ENCODE peak calls at places on chromosome 16, in eight cellular contexts. One of them, this sample, is unnamed. For H3K4me1, the result is how much of the 10 kb centered on the place peaks cover.

GRCh38 chr16:58488531-58488930 is 11.4 kb upstream of the NDRG4 start:
- DNase-seq in esophagus squamous epithelium: no peak
- DNase-seq in CD8-positive, alpha-beta memory T cell: no peak
- DNase-seq in trophoblast cell: no peak
- DNase-seq in neuronal stem cell: no peak
- DNase-seq in body of pancreas: no peak
- DNase-seq in breast epithelium: no peak
- DNase-seq in heart left ventricle: no peak
- DNase-seq in this sample: no peak

GRCh38 chr16:29729116-29729521 is 16.7 kb downstream of the C16orf54 start:
- DNase-seq in esophagus squamous epithelium: no peak
- DNase-seq in CD8-positive, alpha-beta memory T cell: no peak
- DNase-seq in trophoblast cell: peak
- DNase-seq in neuronal stem cell: peak
- DNase-seq in body of pancreas: no peak
- DNase-seq in breast epithelium: no peak
- DNase-seq in heart left ventricle: no peak
- DNase-seq in this sample: no peak

GRCh38 chr16:88784074-88784855 is 755 bp downstream of the PIEZO1 start:
- DNase-seq in esophagus squamous epithelium: no peak
- DNase-seq in CD8-positive, alpha-beta memory T cell: peak
- DNase-seq in trophoblast cell: peak
- DNase-seq in neuronal stem cell: no peak
- DNase-seq in body of pancreas: peak
- DNase-seq in breast epithelium: peak
- DNase-seq in heart left ventricle: peak
- DNase-seq in this sample: no peak

GRCh38 chr16:86042996-86043725 is 144.2 kb downstream of the IRF8 start:
- DNase-seq in esophagus squamous epithelium: no peak
- DNase-seq in CD8-positive, alpha-beta memory T cell: no peak
- DNase-seq in trophoblast cell: no peak
- DNase-seq in neuronal stem cell: no peak
- DNase-seq in body of pancreas: no peak
- DNase-seq in breast epithelium: no peak
- DNase-seq in heart left ventricle: no peak
- DNase-seq in this sample: no peak

GRCh38 chr16:27441998-27442397 is 40.0 kb downstream of the IL21R start:
- DNase-seq in esophagus squamous epithelium: no peak
- DNase-seq in CD8-positive, alpha-beta memory T cell: no peak
- DNase-seq in trophoblast cell: no peak
- DNase-seq in neuronal stem cell: no peak
- DNase-seq in body of pancreas: no peak
- DNase-seq in breast epithelium: no peak
- DNase-seq in heart left ventricle: no peak
- DNase-seq in this sample: no peak

GRCh38 chr16:66383551-66383950 is 17.1 kb downstream of the CDH5 start:
- DNase-seq in esophagus squamous epithelium: no peak
- DNase-seq in CD8-positive, alpha-beta memory T cell: no peak
- DNase-seq in trophoblast cell: no peak
- DNase-seq in neuronal stem cell: no peak
- DNase-seq in body of pancreas: no peak
- DNase-seq in breast epithelium: no peak
- DNase-seq in heart left ventricle: no peak
- DNase-seq in this sample: no peak

GRCh38 chr16:63617047-63617989 is 1504.5 kb downstream of the CDH11 start:
- DNase-seq in esophagus squamous epithelium: no peak
- DNase-seq in CD8-positive, alpha-beta memory T cell: no peak
- DNase-seq in trophoblast cell: no peak
- DNase-seq in neuronal stem cell: no peak
- DNase-seq in body of pancreas: peak
- DNase-seq in breast epithelium: no peak
- DNase-seq in heart left ventricle: peak
- DNase-seq in this sample: no peak

GRCh38 chr16:66695474-66695934 is 1.0 kb downstream of the CMTM4 start:
- DNase-seq in esophagus squamous epithelium: no peak
- DNase-seq in CD8-positive, alpha-beta memory T cell: no peak
- DNase-seq in trophoblast cell: no peak
- DNase-seq in neuronal stem cell: no peak
- DNase-seq in body of pancreas: no peak
- DNase-seq in breast epithelium: no peak
- DNase-seq in heart left ventricle: no peak
- DNase-seq in this sample: no peak

GRCh38 chr16:48383877-48384304 is 1.3 kb downstream of the SIAH1 start:
- DNase-seq in esophagus squamous epithelium: no peak
- DNase-seq in CD8-positive, alpha-beta memory T cell: no peak
- DNase-seq in trophoblast cell: peak
- DNase-seq in neuronal stem cell: no peak
- DNase-seq in body of pancreas: peak
- DNase-seq in breast epithelium: no peak
- DNase-seq in heart left ventricle: no peak
- DNase-seq in this sample: no peak

GRCh38 chr16:9139965-9140364 is 48.5 kb downstream of the HAPSTR1 start:
- DNase-seq in esophagus squamous epithelium: no peak
- DNase-seq in CD8-positive, alpha-beta memory T cell: no peak
- DNase-seq in trophoblast cell: peak
- DNase-seq in neuronal stem cell: no peak
- DNase-seq in body of pancreas: no peak
- DNase-seq in breast epithelium: no peak
- DNase-seq in heart left ventricle: no peak
- DNase-seq in this sample: peak

GRCh38 chr16:1180772-1181714 is 28.1 kb downstream of the CACNA1H start:
- DNase-seq in esophagus squamous epithelium: no peak
- DNase-seq in CD8-positive, alpha-beta memory T cell: no peak
- DNase-seq in trophoblast cell: no peak
- DNase-seq in neuronal stem cell: no peak
- DNase-seq in body of pancreas: no peak
- DNase-seq in breast epithelium: no peak
- DNase-seq in heart left ventricle: peak
- DNase-seq in this sample: no peak

GRCh38 chr16:85986931-85987749 is 88.2 kb downstream of the IRF8 start:
- DNase-seq in esophagus squamous epithelium: no peak
- DNase-seq in CD8-positive, alpha-beta memory T cell: peak
- DNase-seq in trophoblast cell: no peak
- DNase-seq in neuronal stem cell: peak
- DNase-seq in body of pancreas: no peak
- DNase-seq in breast epithelium: no peak
- DNase-seq in heart left ventricle: no peak
- DNase-seq in this sample: peak

GRCh38 chr16:21990381-21990944 is 10.5 kb downstream of the PDZD9 start:
- DNase-seq in esophagus squamous epithelium: no peak
- DNase-seq in CD8-positive, alpha-beta memory T cell: no peak
- DNase-seq in trophoblast cell: peak
- DNase-seq in neuronal stem cell: no peak
- DNase-seq in body of pancreas: no peak
- DNase-seq in breast epithelium: no peak
- DNase-seq in heart left ventricle: no peak
- DNase-seq in this sample: no peak

GRCh38 chr16:17448640-17449638 is 21.8 kb downstream of the XYLT1 start:
- DNase-seq in esophagus squamous epithelium: no peak
- DNase-seq in CD8-positive, alpha-beta memory T cell: peak
- DNase-seq in trophoblast cell: no peak
- DNase-seq in neuronal stem cell: no peak
- DNase-seq in body of pancreas: no peak
- DNase-seq in breast epithelium: no peak
- DNase-seq in heart left ventricle: peak
- DNase-seq in this sample: no peak

GRCh38 chr16:31507929-31508705 is at the start of gene RUSF1:
- DNase-seq in esophagus squamous epithelium: peak
- DNase-seq in CD8-positive, alpha-beta memory T cell: peak
- DNase-seq in trophoblast cell: peak
- DNase-seq in neuronal stem cell: peak
- DNase-seq in body of pancreas: peak
- DNase-seq in breast epithelium: peak
- DNase-seq in heart left ventricle: peak
- DNase-seq in this sample: no peak

GRCh38 chr16:3642397-3643094 is 11.9 kb upstream of the DNASE1 start:
- DNase-seq in esophagus squamous epithelium: no peak
- DNase-seq in CD8-positive, alpha-beta memory T cell: no peak
- DNase-seq in trophoblast cell: peak
- DNase-seq in neuronal stem cell: no peak
- DNase-seq in body of pancreas: no peak
- DNase-seq in breast epithelium: peak
- DNase-seq in heart left ventricle: no peak
- DNase-seq in this sample: no peak

GRCh38 chr16:19809693-19810092 is 75.0 kb downstream of the GPRC5B start:
- DNase-seq in esophagus squamous epithelium: no peak
- DNase-seq in CD8-positive, alpha-beta memory T cell: no peak
- DNase-seq in trophoblast cell: no peak
- DNase-seq in neuronal stem cell: no peak
- DNase-seq in body of pancreas: no peak
- DNase-seq in breast epithelium: no peak
- DNase-seq in heart left ventricle: no peak
- DNase-seq in this sample: no peak
- H3K4me1 ChIP-seq in esophagus squamous epithelium: under half
- H3K4me1 ChIP-seq in CD8-positive, alpha-beta memory T cell: under half
- H3K4me1 ChIP-seq in trophoblast cell: under half
- H3K4me1 ChIP-seq in neuronal stem cell: under half
- H3K4me1 ChIP-seq in body of pancreas: half or more
- H3K4me1 ChIP-seq in breast epithelium: under half
- H3K4me1 ChIP-seq in heart left ventricle: under half
- H3K4me1 ChIP-seq in this sample: under half

GRCh38 chr16:81548901-81549546 is 104.4 kb downstream of the CMIP start:
- DNase-seq in esophagus squamous epithelium: no peak
- DNase-seq in CD8-positive, alpha-beta memory T cell: no peak
- DNase-seq in trophoblast cell: no peak
- DNase-seq in neuronal stem cell: no peak
- DNase-seq in body of pancreas: peak
- DNase-seq in breast epithelium: no peak
- DNase-seq in heart left ventricle: peak
- DNase-seq in this sample: no peak

GRCh38 chr16:81547919-81548216 is 103.3 kb downstream of the CMIP start:
- DNase-seq in esophagus squamous epithelium: no peak
- DNase-seq in CD8-positive, alpha-beta memory T cell: no peak
- DNase-seq in trophoblast cell: no peak
- DNase-seq in neuronal stem cell: no peak
- DNase-seq in body of pancreas: no peak
- DNase-seq in breast epithelium: no peak
- DNase-seq in heart left ventricle: no peak
- DNase-seq in this sample: no peak

GRCh38 chr16:81548551-81548900 is 103.9 kb downstream of the CMIP start:
- DNase-seq in esophagus squamous epithelium: no peak
- DNase-seq in CD8-positive, alpha-beta memory T cell: no peak
- DNase-seq in trophoblast cell: no peak
- DNase-seq in neuronal stem cell: no peak
- DNase-seq in body of pancreas: no peak
- DNase-seq in breast epithelium: no peak
- DNase-seq in heart left ventricle: no peak
- DNase-seq in this sample: no peak

GRCh38 chr16:81546781-81547180 is 102.2 kb downstream of the CMIP start:
- DNase-seq in esophagus squamous epithelium: no peak
- DNase-seq in CD8-positive, alpha-beta memory T cell: no peak
- DNase-seq in trophoblast cell: no peak
- DNase-seq in neuronal stem cell: no peak
- DNase-seq in body of pancreas: no peak
- DNase-seq in breast epithelium: no peak
- DNase-seq in heart left ventricle: no peak
- DNase-seq in this sample: no peak

DNA sequence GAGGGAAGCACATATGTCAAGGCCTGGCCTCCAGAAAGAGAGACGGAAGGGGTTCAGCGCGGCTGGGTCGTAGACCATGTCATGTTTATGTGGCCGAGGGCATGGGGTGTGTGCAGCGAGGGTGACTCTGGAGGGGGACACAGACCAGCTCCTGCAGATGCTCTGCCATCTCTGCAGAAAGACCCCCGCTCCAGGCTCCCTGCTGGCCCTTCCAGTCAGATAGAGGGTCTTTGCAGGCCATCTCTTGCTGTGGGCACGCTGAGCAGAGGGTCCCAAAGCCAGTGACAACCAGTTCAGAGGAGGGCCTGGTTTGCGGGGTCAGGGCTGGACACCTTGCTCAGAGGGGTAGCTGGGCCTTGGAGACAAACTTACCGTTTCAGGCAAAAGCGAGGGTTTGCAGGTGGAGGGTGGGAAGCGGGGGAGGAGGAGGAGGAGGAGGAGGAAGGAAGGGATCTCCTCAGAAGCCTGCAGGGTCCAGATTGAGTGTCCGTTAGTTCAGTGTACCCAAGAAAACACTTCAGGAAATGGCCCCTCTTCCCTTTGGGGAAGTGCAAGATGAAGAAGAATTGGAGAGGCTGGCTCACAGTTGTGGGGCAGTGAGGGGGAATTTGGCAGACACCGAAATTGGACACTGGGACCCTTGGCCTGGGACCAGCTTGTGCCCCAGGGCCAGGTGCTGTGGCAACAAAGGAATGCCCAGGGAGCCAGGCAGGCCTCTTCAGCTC is 102.7 kb downstream of the CMIP start:
- DNase-seq in esophagus squamous epithelium: no peak
- DNase-seq in CD8-positive, alpha-beta memory T cell: no peak
- DNase-seq in trophoblast cell: no peak
- DNase-seq in neuronal stem cell: no peak
- DNase-seq in body of pancreas: no peak
- DNase-seq in breast epithelium: no peak
- DNase-seq in heart left ventricle: no peak
- DNase-seq in this sample: no peak
- H3K4me1 ChIP-seq in esophagus squamous epithelium: under half
- H3K4me1 ChIP-seq in CD8-positive, alpha-beta memory T cell: under half
- H3K4me1 ChIP-seq in trophoblast cell: under half
- H3K4me1 ChIP-seq in neuronal stem cell: under half
- H3K4me1 ChIP-seq in body of pancreas: under half
- H3K4me1 ChIP-seq in breast epithelium: under half
- H3K4me1 ChIP-seq in heart left ventricle: under half
- H3K4me1 ChIP-seq in this sample: under half

DNA sequence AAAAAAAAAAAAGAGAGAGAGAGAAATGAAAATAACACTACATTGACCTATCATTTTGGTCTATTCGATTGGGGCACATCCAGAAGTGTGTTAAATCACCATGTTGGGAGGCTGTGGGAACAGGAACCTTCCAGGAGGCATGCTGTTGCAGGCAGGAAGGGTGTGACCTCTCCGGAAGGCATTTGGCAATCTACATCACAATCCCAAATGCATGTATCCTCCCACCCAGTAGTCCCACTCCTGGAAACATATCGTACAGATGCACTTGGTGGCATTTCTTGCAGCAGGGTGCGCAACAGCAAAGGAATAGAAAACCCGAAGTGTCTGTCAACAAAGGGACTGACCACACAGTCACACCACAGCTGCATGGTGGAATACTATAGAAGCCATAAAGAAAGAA is 7.9 kb downstream of the PLLP start:
- DNase-seq in esophagus squamous epithelium: no peak
- DNase-seq in CD8-positive, alpha-beta memory T cell: no peak
- DNase-seq in trophoblast cell: no peak
- DNase-seq in neuronal stem cell: no peak
- DNase-seq in body of pancreas: no peak
- DNase-seq in breast epithelium: no peak
- DNase-seq in heart left ventricle: no peak
- DNase-seq in this sample: no peak
- H3K4me1 ChIP-seq in esophagus squamous epithelium: under half
- H3K4me1 ChIP-seq in CD8-positive, alpha-beta memory T cell: under half
- H3K4me1 ChIP-seq in trophoblast cell: under half
- H3K4me1 ChIP-seq in neuronal stem cell: under half
- H3K4me1 ChIP-seq in body of pancreas: half or more
- H3K4me1 ChIP-seq in breast epithelium: under half
- H3K4me1 ChIP-seq in heart left ventricle: under half
- H3K4me1 ChIP-seq in this sample: under half

DNA sequence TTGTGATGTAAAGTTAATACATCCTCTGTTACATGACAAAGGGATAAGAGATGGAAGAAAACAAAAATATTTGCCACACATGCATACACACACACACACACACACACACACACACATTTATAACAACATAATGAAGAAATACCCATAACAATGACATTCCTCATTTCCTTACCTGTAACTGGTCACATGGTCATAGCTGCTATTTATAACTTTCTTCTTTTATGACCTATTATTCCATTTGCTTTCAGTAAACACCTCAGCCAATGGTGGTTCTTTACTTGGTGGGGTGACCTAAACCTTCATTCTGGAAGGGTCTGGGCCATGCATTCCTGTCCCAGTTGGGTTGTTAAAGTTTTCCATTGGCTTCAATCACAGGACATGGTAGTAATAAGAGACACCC is 5.3 kb downstream of the MT2A start:
- DNase-seq in esophagus squamous epithelium: no peak
- DNase-seq in CD8-positive, alpha-beta memory T cell: no peak
- DNase-seq in trophoblast cell: no peak
- DNase-seq in neuronal stem cell: no peak
- DNase-seq in body of pancreas: no peak
- DNase-seq in breast epithelium: no peak
- DNase-seq in heart left ventricle: no peak
- DNase-seq in this sample: no peak
- H3K4me1 ChIP-seq in esophagus squamous epithelium: under half
- H3K4me1 ChIP-seq in CD8-positive, alpha-beta memory T cell: under half
- H3K4me1 ChIP-seq in trophoblast cell: under half
- H3K4me1 ChIP-seq in neuronal stem cell: under half
- H3K4me1 ChIP-seq in body of pancreas: half or more
- H3K4me1 ChIP-seq in breast epithelium: under half
- H3K4me1 ChIP-seq in heart left ventricle: under half
- H3K4me1 ChIP-seq in this sample: under half

This sample was measured in iPS DF 6.9.